ENCODE peak calls at places on chromosome 18, in ten cellular contexts. T is ovary; H is neural progenitor cell; D is spleen; R is CD8-positive, alpha-beta memory T cell; U is ascending aorta; I is H9; W is CD8-positive, alpha-beta T cell; J is uterus; O is fibroblast of lung. N is an unnamed sample. For H3K4me1, the result is how much of the 10 kb centered on the place peaks cover.

GRCh38 chr18:79982736-79983135 is 5.6 kb downstream of the TXNL4A start:
- DNase-seq in T (no peak), U (no peak), D (no peak), J (no peak), R (no peak), I (no peak), W (no peak), H (no peak), O (peak), N (no peak)

GRCh38 chr18:12079504-12080237 is 14.0 kb upstream of the ANKRD62 start:
- DNase-seq in I (no peak), D (no peak), U (no peak), J (no peak), O (peak), W (no peak), R (no peak), H (no peak), T (peak), N (no peak)

GRCh38 chr18:5066380-5066977 is 130.6 kb downstream of the AKAIN1 start:
- DNase-seq in T (no peak), R (no peak), D (no peak), W (no peak), H (peak), I (peak), J (no peak), U (no peak), O (no peak), N (no peak)

GRCh38 chr18:2425426-2426317 is 145.6 kb downstream of the METTL4 start:
- DNase-seq in R (no peak), W (no peak), T (no peak), J (no peak), O (peak), I (no peak), D (no peak), H (no peak), U (no peak), N (no peak)

GRCh38 chr18:79857082-79857661 is 59.4 kb downstream of the KCNG2 start:
- DNase-seq in U (no peak), R (no peak), D (no peak), O (peak), J (no peak), I (no peak), W (no peak), H (no peak), T (no peak), N (no peak)

GRCh38 chr18:5132987-5133386 is 64.1 kb downstream of the AKAIN1 start:
- DNase-seq in D (peak), J (no peak), I (no peak), T (no peak), O (no peak), U (no peak), H (no peak), W (no peak), R (no peak), N (no peak)

GRCh38 chr18:29191263-29191662 is 1014.3 kb upstream of the CDH2 start:
- DNase-seq in J (no peak), T (no peak), U (no peak), D (no peak), R (no peak), I (peak), W (no peak), H (peak), O (peak), N (no peak)

GRCh38 chr18:71036783-71037182 is 747.9 kb downstream of the SOCS6 start:
- DNase-seq in I (no peak), T (no peak), U (no peak), R (no peak), H (no peak), O (no peak), D (no peak), W (no peak), J (no peak), N (no peak)

GRCh38 chr18:48036641-48037421 is 106.4 kb upstream of the SMAD2 start:
- DNase-seq in J (peak), I (no peak), W (no peak), D (peak), T (no peak), U (peak), H (no peak), O (no peak), R (no peak), N (peak)

GRCh38 chr18:3966985-3967856 is 487.9 kb downstream of the DLGAP1 start:
- DNase-seq in T (no peak), O (no peak), I (peak), R (no peak), U (peak), D (no peak), W (no peak), H (peak), J (no peak), N (no peak)

GRCh38 chr18:48680339-48680738 is 141.5 kb downstream of the CTIF start:
- DNase-seq in H (no peak), T (peak), R (no peak), I (no peak), O (no peak), J (no peak), D (peak), W (no peak), U (no peak), N (no peak)

GRCh38 chr18:33355263-33355662 is 85.3 kb downstream of the CCDC178 start:
- DNase-seq in D (no peak), H (peak), T (no peak), U (no peak), W (no peak), O (no peak), I (no peak), J (no peak), R (no peak), N (no peak)

GRCh38 chr18:48871391-48872166 is 79.2 kb downstream of the SMAD7 start:
- DNase-seq in J (no peak), T (no peak), R (no peak), U (no peak), W (no peak), H (no peak), O (no peak), I (no peak), D (no peak), N (no peak)

DNA sequence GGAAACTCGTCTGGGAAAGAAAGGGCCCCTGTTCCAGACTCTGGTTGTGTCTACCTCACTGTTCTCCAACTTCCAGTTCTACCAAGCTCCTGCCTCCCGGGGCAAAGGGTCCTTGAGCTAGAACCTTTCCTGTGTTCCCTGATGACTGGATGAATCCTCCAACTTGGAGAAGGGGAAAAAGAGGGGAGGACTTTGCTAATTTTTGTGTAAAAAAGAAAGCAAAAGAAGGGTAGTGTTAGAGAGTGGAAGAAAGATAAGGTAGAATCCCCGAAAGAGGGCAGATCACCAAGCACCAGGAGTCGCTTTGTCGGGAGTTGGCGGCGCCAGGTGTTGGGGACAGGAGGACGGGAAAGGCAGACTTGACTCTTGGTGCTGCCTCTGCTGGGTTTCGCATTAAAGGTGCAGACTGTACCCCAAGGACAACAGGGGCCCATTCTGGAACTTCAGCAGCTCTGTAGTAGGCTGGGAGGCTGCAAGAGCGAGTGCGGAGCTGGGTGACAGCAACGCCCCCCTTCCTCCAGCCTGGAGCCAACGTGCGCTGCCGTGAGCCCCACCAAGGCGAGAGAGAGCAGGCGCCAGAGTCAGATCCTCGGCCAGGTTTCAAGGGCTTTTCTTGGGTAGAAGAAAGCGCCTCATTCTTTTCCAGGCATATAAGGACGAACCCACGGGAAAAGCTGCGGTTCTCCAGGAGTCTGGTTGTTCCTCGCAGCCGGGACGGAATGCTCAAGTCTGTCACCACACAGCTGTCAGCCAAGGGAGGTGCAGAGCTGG is 1.7 kb downstream of the DOK6 start:
- DNase-seq in W (no peak), D (no peak), R (no peak), J (no peak), T (no peak), H (peak), U (no peak), O (peak), I (peak), N (peak)
- H3K4me1 ChIP-seq in W (under half), D (under half), R (under half), J (under half), T (under half), H (under half), U (under half), O (under half), I (under half), N (under half)

GRCh38 chr18:9120796-9121195 is 15.8 kb upstream of the ANKRD12 start:
- DNase-seq in W (no peak), H (no peak), T (no peak), J (no peak), U (no peak), O (no peak), R (peak), D (no peak), I (no peak), N (no peak)

GRCh38 chr18:9126337-9126736 is 10.2 kb upstream of the ANKRD12 start:
- DNase-seq in H (no peak), D (no peak), R (no peak), T (no peak), O (no peak), I (no peak), W (no peak), J (no peak), U (no peak), N (no peak)

GRCh38 chr18:9124824-9125223 is 11.8 kb upstream of the ANKRD12 start:
- DNase-seq in J (no peak), R (no peak), U (no peak), D (no peak), I (no peak), W (no peak), O (no peak), H (no peak), T (no peak), N (no peak)

GRCh38 chr18:9117980-9118841 is 15.7 kb downstream of the NDUFV2 start:
- DNase-seq in U (no peak), J (no peak), O (peak), R (peak), H (no peak), W (no peak), T (no peak), D (no peak), I (no peak), N (no peak)

DNA sequence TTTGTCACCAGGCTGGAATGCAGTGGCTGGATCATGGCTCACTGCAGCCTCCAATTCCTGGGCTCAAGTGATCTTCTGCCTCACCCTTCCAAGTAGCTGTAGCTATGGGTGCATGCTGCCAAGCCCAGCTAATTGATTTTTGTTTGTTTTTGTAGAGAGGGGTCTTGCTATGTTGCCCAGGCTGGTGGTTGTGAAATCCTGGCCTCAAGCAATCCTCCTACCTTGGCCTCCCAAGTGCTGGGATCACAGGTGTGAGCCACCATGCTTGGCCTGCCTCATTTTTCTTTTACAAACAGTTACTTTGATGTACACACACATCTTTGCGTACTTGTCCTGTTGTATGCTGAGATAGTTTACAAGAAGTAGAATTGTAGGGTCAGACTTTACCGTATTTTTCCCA is 13.1 kb upstream of the ANKRD12 start:
- DNase-seq in U (no peak), O (no peak), T (no peak), R (no peak), J (no peak), D (no peak), H (no peak), I (no peak), W (no peak), N (no peak)
- H3K4me1 ChIP-seq in U (under half), O (under half), T (under half), R (half or more), J (under half), D (under half), H (under half), I (under half), W (under half), N (under half)

DNA sequence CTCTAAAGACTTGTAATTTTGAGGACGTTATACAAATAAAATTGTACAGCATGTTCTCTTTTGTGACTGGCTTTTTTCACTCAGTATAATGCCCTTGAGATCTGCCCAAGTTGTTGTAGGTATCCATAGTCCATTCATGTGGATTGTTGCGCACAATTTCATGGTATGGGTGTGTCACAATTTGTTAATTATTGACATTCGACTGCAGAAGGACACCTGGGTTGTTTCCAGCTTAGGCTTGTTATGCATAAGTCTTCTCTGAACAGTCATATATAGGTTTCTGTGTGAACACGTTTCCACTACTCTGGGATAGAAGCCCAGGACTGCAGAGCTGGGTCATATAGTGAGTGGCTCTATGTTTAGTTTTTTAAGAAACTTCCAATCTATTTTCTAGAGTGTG is 800.8 kb upstream of the SALL3 start:
- DNase-seq in O (no peak), H (no peak), D (no peak), W (no peak), I (no peak), U (no peak), R (no peak), J (no peak), T (no peak), N (no peak)
- H3K4me1 ChIP-seq in O (under half), H (under half), D (under half), W (under half), I (under half), U (under half), R (under half), J (under half), T (under half), N (under half)

DNA sequence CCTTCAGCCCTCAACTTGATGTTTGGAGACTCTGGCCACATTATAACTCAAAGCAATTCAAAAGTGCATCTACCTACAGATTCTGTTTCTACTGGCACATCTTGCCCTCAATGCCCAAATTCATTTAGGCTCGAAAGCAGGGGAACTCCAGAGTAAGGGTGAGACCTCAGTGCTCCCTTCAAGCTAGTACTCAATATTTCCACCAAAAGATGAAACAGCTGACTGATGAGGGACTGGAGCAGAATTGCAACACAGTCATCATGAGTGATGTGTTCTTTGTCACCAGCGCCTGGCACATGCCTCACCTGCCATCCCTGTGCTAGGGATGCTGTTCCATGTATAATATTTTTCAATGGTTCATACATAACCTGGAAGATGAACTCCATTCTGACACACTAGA is 247.3 kb downstream of the DSEL start:
- DNase-seq in J (no peak), I (no peak), R (no peak), D (no peak), T (no peak), U (no peak), W (no peak), O (no peak), H (no peak), N (no peak)
- H3K4me1 ChIP-seq in J (under half), I (under half), R (under half), D (under half), T (under half), U (under half), W (under half), O (under half), H (under half), N (under half)

DNA sequence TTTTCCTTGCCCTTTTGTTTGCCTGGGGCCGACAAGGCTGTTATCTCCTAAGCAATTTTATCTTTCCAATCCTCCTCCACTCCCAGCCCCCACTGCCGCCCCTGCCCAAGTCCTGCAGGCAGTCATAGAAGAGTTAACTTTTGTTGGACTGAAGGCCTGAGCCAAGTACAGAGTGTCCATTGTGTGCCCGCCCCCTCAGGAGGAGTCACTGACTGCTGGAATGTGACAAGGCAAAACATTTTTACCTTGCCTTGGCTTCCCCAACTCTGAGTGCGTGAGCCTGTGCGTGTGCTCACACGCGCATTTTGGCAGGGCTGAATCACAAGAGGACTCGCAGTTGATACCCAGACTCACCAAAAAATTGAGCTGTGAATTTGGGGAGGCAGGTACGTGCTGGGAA is 16.2 kb downstream of the SETBP1 start:
- DNase-seq in R (no peak), D (no peak), U (no peak), T (peak), H (peak), O (no peak), W (no peak), J (peak), I (peak), N (no peak)
- H3K4me1 ChIP-seq in R (under half), D (under half), U (under half), T (under half), H (under half), O (under half), W (under half), J (under half), I (under half), N (half or more)

GRCh38 chr18:65439184-65439583 is 311.6 kb upstream of the CDH7 start:
- DNase-seq in U (no peak), W (no peak), R (no peak), T (no peak), I (no peak), O (no peak), J (no peak), D (no peak), H (peak), N (no peak)

GRCh38 chr18:65435529-65435928 is 315.3 kb upstream of the CDH7 start:
- DNase-seq in R (no peak), H (no peak), O (no peak), T (no peak), I (no peak), D (no peak), W (no peak), U (no peak), J (no peak), N (no peak)

GRCh38 chr18:65436430-65436829 is 314.4 kb upstream of the CDH7 start:
- DNase-seq in D (no peak), T (no peak), R (no peak), I (peak), J (no peak), W (no peak), O (no peak), U (no peak), H (no peak), N (no peak)
- H3K4me1 ChIP-seq in D (under half), T (under half), R (under half), I (under half), J (under half), W (under half), O (under half), U (under half), H (under half), N (under half)

GRCh38 chr18:55577812-55578539 is 10.0 kb downstream of the TCF4 start:
- DNase-seq in D (no peak), R (no peak), T (no peak), I (no peak), J (no peak), H (no peak), U (no peak), O (no peak), W (no peak), N (no peak)
- H3K4me1 ChIP-seq in D (under half), R (under half), T (under half), I (under half), J (under half), H (half or more), U (under half), O (under half), W (under half), N (under half)

GRCh38 chr18:24875286-24875685 is 414.8 kb downstream of the HRH4 start:
- DNase-seq in J (no peak), R (no peak), W (no peak), U (no peak), H (no peak), O (no peak), T (no peak), D (no peak), I (no peak), N (no peak)
- H3K4me1 ChIP-seq in J (under half), R (under half), W (under half), U (under half), H (under half), O (under half), T (under half), D (under half), I (under half), N (under half)